ENCODE peak calls at places on chromosomes 3 and 15, in seven cellular contexts. One of them, this sample, is unnamed.

GRCh38 chr3:125143982-125144652 is 68.4 kb downstream of the SLC12A8 start:
- DNase-seq in substantia nigra: no peak
- DNase-seq in NAMALWA: no peak
- DNase-seq in ACHN: no peak
- DNase-seq in progenitor cell of endocrine pancreas: no peak
- DNase-seq in left ventricle myocardium superior: peak; percentile 58
- DNase-seq in NCI-H1105: peak; percentile 32
- DNase-seq in this sample: no peak

GRCh38 chr3:15171096-15171495 is 35.0 kb upstream of the CAPN7 start:
- DNase-seq in substantia nigra: no peak
- DNase-seq in left ventricle myocardium superior: no peak
- DNase-seq in ACHN: no peak
- DNase-seq in NAMALWA: no peak
- DNase-seq in progenitor cell of endocrine pancreas: no peak
- DNase-seq in NCI-H1105: no peak
- DNase-seq in this sample: no peak

GRCh38 chr3:46881819-46882376 is 4.4 kb downstream of the PTH1R start:
- DNase-seq in NAMALWA: no peak
- DNase-seq in substantia nigra: peak; percentile 41
- DNase-seq in ACHN: no peak
- DNase-seq in left ventricle myocardium superior: peak; percentile 68
- DNase-seq in progenitor cell of endocrine pancreas: no peak
- DNase-seq in NCI-H1105: no peak
- DNase-seq in this sample: no peak

GRCh38 chr15:63449711-63450110 is 54.7 kb upstream of the USP3 start:
- DNase-seq in NCI-H1105: no peak
- DNase-seq in ACHN: no peak
- DNase-seq in NAMALWA: no peak
- DNase-seq in substantia nigra: no peak
- DNase-seq in progenitor cell of endocrine pancreas: no peak
- DNase-seq in left ventricle myocardium superior: no peak
- DNase-seq in this sample: no peak

GRCh38 chr15:39704684-39705083 is 78.0 kb downstream of the FSIP1 start:
- DNase-seq in progenitor cell of endocrine pancreas: no peak
- DNase-seq in substantia nigra: no peak
- DNase-seq in left ventricle myocardium superior: no peak
- DNase-seq in NAMALWA: no peak
- DNase-seq in ACHN: no peak
- DNase-seq in NCI-H1105: no peak
- DNase-seq in this sample: no peak

GRCh38 chr3:108527827-108528226 is 17.4 kb upstream of the MYH15 start:
- DNase-seq in progenitor cell of endocrine pancreas: no peak
- DNase-seq in substantia nigra: no peak
- DNase-seq in NCI-H1105: no peak
- DNase-seq in NAMALWA: no peak
- DNase-seq in left ventricle myocardium superior: no peak
- DNase-seq in ACHN: no peak
- DNase-seq in this sample: no peak

GRCh38 chr3:38989932-38990510 is 61.7 kb downstream of the SCN11A start:
- DNase-seq in NCI-H1105: no peak
- DNase-seq in ACHN: no peak
- DNase-seq in NAMALWA: no peak
- DNase-seq in left ventricle myocardium superior: no peak
- DNase-seq in substantia nigra: no peak
- DNase-seq in progenitor cell of endocrine pancreas: no peak
- DNase-seq in this sample: no peak

GRCh38 chr3:184717608-184717995 is 5.7 kb upstream of the MAGEF1 start:
- DNase-seq in progenitor cell of endocrine pancreas: no peak
- DNase-seq in NCI-H1105: peak; percentile 58
- DNase-seq in NAMALWA: no peak
- DNase-seq in ACHN: no peak
- DNase-seq in left ventricle myocardium superior: no peak
- DNase-seq in substantia nigra: no peak
- DNase-seq in this sample: no peak

GRCh38 chr3:129404130-129404529 is 24.3 kb downstream of the EFCAB12 start:
- DNase-seq in left ventricle myocardium superior: no peak
- DNase-seq in substantia nigra: no peak
- DNase-seq in NCI-H1105: no peak
- DNase-seq in progenitor cell of endocrine pancreas: no peak
- DNase-seq in ACHN: no peak
- DNase-seq in NAMALWA: no peak
- DNase-seq in this sample: no peak

GRCh38 chr15:69328739-69329138 is 30.0 kb downstream of the PAQR5 start:
- DNase-seq in progenitor cell of endocrine pancreas: no peak
- DNase-seq in NCI-H1105: no peak
- DNase-seq in ACHN: no peak
- DNase-seq in NAMALWA: no peak
- DNase-seq in substantia nigra: no peak
- DNase-seq in left ventricle myocardium superior: no peak
- DNase-seq in this sample: no peak

GRCh38 chr3:113695426-113695817 is 1.0 kb downstream of the USF3 start:
- DNase-seq in NAMALWA: no peak
- DNase-seq in left ventricle myocardium superior: no peak
- DNase-seq in substantia nigra: no peak
- DNase-seq in ACHN: no peak
- DNase-seq in progenitor cell of endocrine pancreas: no peak
- DNase-seq in NCI-H1105: no peak
- DNase-seq in this sample: no peak